ENCODE peak calls at places on chromosome 4, in seven cellular contexts. V is kidney epithelial cell, B is suprapubic skin, G is H9, I is tibial artery, D is right cardiac atrium, A is PC-3. N is an unnamed sample.
A peak's percentile ranks its signal among the peaks of the same experiment; 100 is the strongest.

GRCh38 chr4:33959519-33959918 is 2284.8 kb downstream of the ARAP2 start:
- DNase-seq in V (no peak), B (no peak), G (no peak), I (no peak), D (no peak), A (peak; percentile 59), N (no peak)

GRCh38 chr4:182277402-182277801 is 34.2 kb downstream of the TENM3 start:
- DNase-seq in V (no peak), B (no peak), G (no peak), I (no peak), D (no peak), A (no peak), N (no peak)

GRCh38 chr4:4308800-4309441 is 18.9 kb downstream of the ZBTB49 start:
- DNase-seq in V (no peak), B (peak; percentile 13), G (no peak), I (no peak), D (no peak), A (no peak), N (no peak)

GRCh38 chr4:106796866-106797265 is 239.2 kb downstream of the DKK2 start:
- DNase-seq in V (no peak), B (no peak), G (no peak), I (no peak), D (no peak), A (no peak), N (no peak)

GRCh38 chr4:174828845-174829701 is at the start of gene GLRA3:
- DNase-seq in V (peak; percentile 23), B (no peak), G (peak; percentile 99), I (no peak), D (peak; percentile 40), A (peak; percentile 6), N (no peak)

GRCh38 chr4:2036327-2036726 is 22.8 kb upstream of the NAT8L start:
- DNase-seq in V (no peak), B (no peak), G (no peak), I (no peak), D (no peak), A (no peak), N (no peak)

GRCh38 chr4:183146478-183146877 is 47.4 kb downstream of the WWC2 start:
- DNase-seq in V (no peak), B (no peak), G (no peak), I (no peak), D (no peak), A (no peak), N (no peak)

GRCh38 chr4:36283912-36284465 is 2.6 kb downstream of the DTHD1 start:
- DNase-seq in V (no peak), B (no peak), G (no peak), I (no peak), D (no peak), A (no peak), N (no peak)

GRCh38 chr4:2935762-2936743 is 27.2 kb downstream of the NOP14 start:
- DNase-seq in V (peak; percentile 72), B (peak; percentile 60), G (no peak), I (peak; percentile 51), D (no peak), A (peak; percentile 88), N (no peak)

GRCh38 chr4:173014113-173014558 is 154.5 kb upstream of the GALNT7 start:
- DNase-seq in V (no peak), B (no peak), G (peak; percentile 86), I (no peak), D (peak; percentile 48), A (peak; percentile 57), N (no peak)

GRCh38 chr4:1403591-1404572 is 2.4 kb downstream of the NKX1-1 start:
- DNase-seq in V (no peak), B (peak; percentile 49), G (peak; percentile 50), I (peak; percentile 58), D (peak; percentile 43), A (no peak), N (no peak)

GRCh38 chr4:21802406-21802805 is 146.2 kb downstream of the KCNIP4 start:
- DNase-seq in V (peak; percentile 66), B (no peak), G (no peak), I (no peak), D (no peak), A (peak; percentile 73), N (no peak)

GRCh38 chr4:119299221-119300071 is 22.5 kb downstream of the FABP2 start:
- DNase-seq in V (no peak), B (no peak), G (no peak), I (no peak), D (no peak), A (peak; percentile 10), N (peak; percentile 29)

GRCh38 chr4:163505374-163505773 is 10.9 kb downstream of the TMA16 start:
- DNase-seq in V (no peak), B (no peak), G (no peak), I (no peak), D (no peak), A (no peak), N (no peak)

GRCh38 chr4:173254646-173255045 is 79.5 kb downstream of the HMGB2 start:
- DNase-seq in V (no peak), B (no peak), G (no peak), I (no peak), D (no peak), A (no peak), N (no peak)

GRCh38 chr4:3657917-3658913 is 108.0 kb upstream of the ADRA2C start:
- DNase-seq in V (no peak), B (no peak), G (no peak), I (peak; percentile 97), D (peak; percentile 59), A (no peak), N (no peak)

GRCh38 chr4:160983035-160983434 is 1180.8 kb downstream of the FSTL5 start:
- DNase-seq in V (no peak), B (no peak), G (no peak), I (no peak), D (no peak), A (no peak), N (no peak)

GRCh38 chr4:80107374-80107773 is 34.3 kb upstream of the ANTXR2 start:
- DNase-seq in V (no peak), B (no peak), G (no peak), I (no peak), D (no peak), A (no peak), N (no peak)

GRCh38 chr4:124337874-124338273 is 374.7 kb downstream of the ANKRD50 start:
- DNase-seq in V (no peak), B (no peak), G (no peak), I (no peak), D (peak; percentile 72), A (no peak), N (no peak)

GRCh38 chr4:100738388-100739165 is 220.8 kb upstream of the EMCN start:
- DNase-seq in V (peak; percentile 69), B (no peak), G (no peak), I (peak; percentile 70), D (no peak), A (peak; percentile 90), N (no peak)

GRCh38 chr4:72305620-72306019 is 263.4 kb downstream of the ADAMTS3 start:
- DNase-seq in V (no peak), B (no peak), G (no peak), I (no peak), D (no peak), A (no peak), N (no peak)

GRCh38 chr4:41913509-41913908 is 21.7 kb upstream of the TMEM33 start:
- DNase-seq in V (no peak), B (no peak), G (no peak), I (no peak), D (no peak), A (peak; percentile 69), N (no peak)

GRCh38 chr4:185424905-185425599 is 712 bp downstream of the UFSP2 start:
- DNase-seq in V (peak; percentile 5), B (no peak), G (no peak), I (no peak), D (no peak), A (no peak), N (no peak)

GRCh38 chr4:7196283-7196651 is 3.9 kb downstream of the SORCS2 start:
- DNase-seq in V (no peak), B (peak; percentile 10), G (peak; percentile 18), I (no peak), D (no peak), A (no peak), N (no peak)

GRCh38 chr4:7194251-7195137 is 2.2 kb downstream of the SORCS2 start:
- DNase-seq in V (no peak), B (peak; percentile 63), G (peak; percentile 37), I (peak; percentile 60), D (peak; percentile 77), A (peak; percentile 61), N (no peak)

GRCh38 chr4:7195138-7195510 is 2.8 kb downstream of the SORCS2 start:
- DNase-seq in V (no peak), B (no peak), G (peak; percentile 14), I (peak; percentile 48), D (no peak), A (no peak), N (no peak)

GRCh38 chr4:7196731-7197130 is 4.4 kb downstream of the SORCS2 start:
- DNase-seq in V (no peak), B (peak; percentile 5), G (peak; percentile 12), I (peak; percentile 10), D (no peak), A (peak; percentile 59), N (no peak)

GRCh38 chr4:7195546-7196282 is 3.4 kb downstream of the SORCS2 start:
- DNase-seq in V (no peak), B (peak; percentile 22), G (peak; percentile 16), I (peak; percentile 32), D (no peak), A (no peak), N (no peak)
- H3K27me3 ChIP-seq in V (peaks cover 37% of the 10 kb centered on the region), B (peaks cover 47% of the 10 kb centered on the region), G (peaks cover 18% of the 10 kb centered on the region), I (no peaks in the 10 kb centered on the region), D (no peaks in the 10 kb centered on the region), A (no peaks in the 10 kb centered on the region), N (peaks cover 6% of the 10 kb centered on the region)

GRCh38 chr4:25807101-25807728 is 55.6 kb downstream of the SEL1L3 start:
- DNase-seq in V (no peak), B (no peak), G (peak; percentile 17), I (no peak), D (no peak), A (no peak), N (no peak)
- H3K27me3 ChIP-seq in V (no peaks in the 10 kb centered on the region), B (no peaks in the 10 kb centered on the region), G (peaks cover 2% of the 10 kb centered on the region), I (no peaks in the 10 kb centered on the region), D (no peaks in the 10 kb centered on the region), A (no peaks in the 10 kb centered on the region), N (no peaks in the 10 kb centered on the region)

DNA sequence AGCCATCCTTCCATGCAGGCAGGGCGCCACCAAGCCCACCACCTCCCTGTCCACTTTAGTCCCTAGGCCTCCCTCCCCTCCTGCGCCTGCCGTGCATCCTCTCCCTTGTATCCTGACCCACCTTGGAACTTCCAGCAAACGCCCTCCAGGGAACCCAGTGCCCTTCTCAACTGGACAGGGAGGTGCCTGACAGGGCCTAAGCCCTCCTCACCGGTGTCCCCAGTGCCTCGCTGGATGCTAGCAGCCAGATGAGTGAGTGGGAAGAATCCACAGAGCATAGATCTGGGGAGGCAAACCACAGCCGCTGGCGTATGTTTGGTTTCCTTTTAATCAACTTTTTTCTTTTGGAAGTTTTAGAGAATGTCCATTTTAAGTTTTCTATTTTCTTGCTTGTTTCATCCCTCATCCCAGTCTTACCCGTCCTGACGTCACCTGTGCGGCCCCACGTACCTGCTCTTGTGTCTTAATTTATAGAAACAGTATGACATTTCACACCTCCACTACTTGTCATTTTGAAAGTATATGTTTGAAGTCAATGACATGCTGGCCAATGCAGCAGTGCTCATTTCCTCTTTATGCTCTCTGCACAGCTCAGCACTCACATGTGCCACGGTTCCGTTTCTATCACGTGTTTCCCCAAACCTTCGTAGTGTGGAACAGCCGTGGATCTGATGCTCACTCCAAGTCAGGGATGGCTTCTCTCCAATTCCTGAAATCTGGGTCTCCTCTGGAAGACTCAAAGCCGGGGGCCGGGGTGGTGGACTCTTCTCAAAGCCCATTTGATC is 3.4 kb upstream of the HMX1 start:
- DNase-seq in V (no peak), B (no peak), G (no peak), I (no peak), D (no peak), A (no peak), N (no peak)
- H3K27me3 ChIP-seq in V (peaks cover 68% of the 10 kb centered on the region), B (peaks cover 99% of the 10 kb centered on the region), G (peaks cover 90% of the 10 kb centered on the region), I (no peaks in the 10 kb centered on the region), D (no peaks in the 10 kb centered on the region), A (peaks cover 21% of the 10 kb centered on the region), N (no peaks in the 10 kb centered on the region)

GRCh38 chr4:27087306-27088045 is 226.8 kb downstream of the STIM2 start:
- DNase-seq in V (no peak), B (no peak), G (peak; percentile 51), I (no peak), D (no peak), A (no peak), N (no peak)
- H3K27me3 ChIP-seq in V (peaks cover 22% of the 10 kb centered on the region), B (peaks cover 47% of the 10 kb centered on the region), G (no peaks in the 10 kb centered on the region), I (no peaks in the 10 kb centered on the region), D (peaks cover 3% of the 10 kb centered on the region), A (peaks cover 16% of the 10 kb centered on the region), N (peaks cover 12% of the 10 kb centered on the region)